ENCODE peak calls at places on chromosomes 2 and 18, in eight cellular contexts. One of them, this sample, is unnamed.

GRCh38 chr18:35923939-35924338 is 48.5 kb upstream of the RMP24 start:
- DNase-seq in uterus: no peak
- DNase-seq in mucosa of gallbladder: no peak
- DNase-seq in A172: no peak
- DNase-seq in T-cell: no peak
- DNase-seq in Daoy: no peak
- DNase-seq in right lobe of liver: no peak
- DNase-seq in epithelial cell of prostate: no peak
- DNase-seq in this sample: no peak

GRCh38 chr2:189076572-189076971 is 102.4 kb downstream of the COL3A1 start:
- DNase-seq in uterus: no peak
- DNase-seq in mucosa of gallbladder: no peak
- DNase-seq in A172: peak
- DNase-seq in T-cell: no peak
- DNase-seq in Daoy: peak
- DNase-seq in right lobe of liver: no peak
- DNase-seq in epithelial cell of prostate: no peak
- DNase-seq in this sample: peak

GRCh38 chr2:47311764-47312503 is 91.0 kb upstream of the MSH2 start:
- DNase-seq in uterus: no peak
- DNase-seq in mucosa of gallbladder: no peak
- DNase-seq in A172: no peak
- DNase-seq in T-cell: no peak
- DNase-seq in Daoy: no peak
- DNase-seq in right lobe of liver: no peak
- DNase-seq in epithelial cell of prostate: no peak
- DNase-seq in this sample: no peak

GRCh38 chr2:96747061-96747460 is 7.2 kb upstream of the LMAN2L start:
- DNase-seq in uterus: no peak
- DNase-seq in mucosa of gallbladder: no peak
- DNase-seq in A172: no peak
- DNase-seq in T-cell: no peak
- DNase-seq in Daoy: no peak
- DNase-seq in right lobe of liver: no peak
- DNase-seq in epithelial cell of prostate: no peak
- DNase-seq in this sample: no peak

GRCh38 chr18:11726556-11726955 is 37.5 kb downstream of the GNAL start:
- DNase-seq in uterus: no peak
- DNase-seq in mucosa of gallbladder: no peak
- DNase-seq in A172: no peak
- DNase-seq in T-cell: no peak
- DNase-seq in Daoy: no peak
- DNase-seq in right lobe of liver: no peak
- DNase-seq in epithelial cell of prostate: peak
- DNase-seq in this sample: no peak

GRCh38 chr2:200252661-200253067 is 53.8 kb upstream of the SPATS2L start:
- DNase-seq in uterus: no peak
- DNase-seq in mucosa of gallbladder: peak
- DNase-seq in A172: no peak
- DNase-seq in T-cell: no peak
- DNase-seq in Daoy: peak
- DNase-seq in right lobe of liver: no peak
- DNase-seq in epithelial cell of prostate: no peak
- DNase-seq in this sample: no peak

GRCh38 chr18:36711813-36712444 is 116.9 kb downstream of the TPGS2 start:
- DNase-seq in uterus: peak
- DNase-seq in mucosa of gallbladder: peak
- DNase-seq in A172: peak
- DNase-seq in T-cell: no peak
- DNase-seq in Daoy: peak
- DNase-seq in right lobe of liver: no peak
- DNase-seq in epithelial cell of prostate: peak
- DNase-seq in this sample: no peak

GRCh38 chr2:231862071-231862470 is 64.1 kb downstream of the NPPC start:
- DNase-seq in uterus: no peak
- DNase-seq in mucosa of gallbladder: no peak
- DNase-seq in A172: no peak
- DNase-seq in T-cell: no peak
- DNase-seq in Daoy: no peak
- DNase-seq in right lobe of liver: no peak
- DNase-seq in epithelial cell of prostate: no peak
- DNase-seq in this sample: no peak

GRCh38 chr2:167462379-167462778 is 574.1 kb downstream of the XIRP2 start:
- DNase-seq in uterus: no peak
- DNase-seq in mucosa of gallbladder: no peak
- DNase-seq in A172: no peak
- DNase-seq in T-cell: no peak
- DNase-seq in Daoy: no peak
- DNase-seq in right lobe of liver: no peak
- DNase-seq in epithelial cell of prostate: no peak
- DNase-seq in this sample: no peak

GRCh38 chr2:231425811-231426703 is 30.5 kb downstream of the B3GNT7 start:
- DNase-seq in uterus: no peak
- DNase-seq in mucosa of gallbladder: no peak
- DNase-seq in A172: peak
- DNase-seq in T-cell: peak
- DNase-seq in Daoy: peak
- DNase-seq in right lobe of liver: no peak
- DNase-seq in epithelial cell of prostate: no peak
- DNase-seq in this sample: no peak

GRCh38 chr2:180682871-180683270 is 297.5 kb upstream of the UBE2E3 start:
- DNase-seq in uterus: no peak
- DNase-seq in mucosa of gallbladder: no peak
- DNase-seq in A172: no peak
- DNase-seq in T-cell: no peak
- DNase-seq in Daoy: no peak
- DNase-seq in right lobe of liver: no peak
- DNase-seq in epithelial cell of prostate: no peak
- DNase-seq in this sample: no peak

GRCh38 chr2:232473467-232473890 is 14.2 kb downstream of the ECEL1 start:
- DNase-seq in uterus: no peak
- DNase-seq in mucosa of gallbladder: no peak
- DNase-seq in A172: no peak
- DNase-seq in T-cell: no peak
- DNase-seq in Daoy: no peak
- DNase-seq in right lobe of liver: no peak
- DNase-seq in epithelial cell of prostate: no peak
- DNase-seq in this sample: no peak

GRCh38 chr2:200377774-200378336 is 71.4 kb downstream of the SPATS2L start:
- DNase-seq in uterus: no peak
- DNase-seq in mucosa of gallbladder: peak
- DNase-seq in A172: no peak
- DNase-seq in T-cell: no peak
- DNase-seq in Daoy: peak
- DNase-seq in right lobe of liver: no peak
- DNase-seq in epithelial cell of prostate: no peak
- DNase-seq in this sample: no peak

GRCh38 chr2:50143822-50144575 is 887.9 kb downstream of the NRXN1 start:
- DNase-seq in uterus: no peak
- DNase-seq in mucosa of gallbladder: peak
- DNase-seq in A172: peak
- DNase-seq in T-cell: no peak
- DNase-seq in Daoy: no peak
- DNase-seq in right lobe of liver: no peak
- DNase-seq in epithelial cell of prostate: no peak
- DNase-seq in this sample: no peak

GRCh38 chr18:76627444-76627843 is 132.4 kb upstream of the ZNF516 start:
- DNase-seq in uterus: no peak
- DNase-seq in mucosa of gallbladder: no peak
- DNase-seq in A172: no peak
- DNase-seq in T-cell: no peak
- DNase-seq in Daoy: no peak
- DNase-seq in right lobe of liver: no peak
- DNase-seq in epithelial cell of prostate: no peak
- DNase-seq in this sample: no peak

GRCh38 chr18:36546028-36546427 is 248.5 kb downstream of the FHOD3 start:
- DNase-seq in uterus: no peak
- DNase-seq in mucosa of gallbladder: no peak
- DNase-seq in A172: no peak
- DNase-seq in T-cell: no peak
- DNase-seq in Daoy: no peak
- DNase-seq in right lobe of liver: no peak
- DNase-seq in epithelial cell of prostate: no peak
- DNase-seq in this sample: no peak

GRCh38 chr2:63059434-63060078 is 8.9 kb downstream of the OTX1 start:
- DNase-seq in uterus: no peak
- DNase-seq in mucosa of gallbladder: no peak
- DNase-seq in A172: no peak
- DNase-seq in T-cell: no peak
- DNase-seq in Daoy: no peak
- DNase-seq in right lobe of liver: no peak
- DNase-seq in epithelial cell of prostate: no peak
- DNase-seq in this sample: no peak

GRCh38 chr2:138059487-138059886 is 95.2 kb downstream of the HNMT start:
- DNase-seq in uterus: no peak
- DNase-seq in mucosa of gallbladder: no peak
- DNase-seq in A172: peak
- DNase-seq in T-cell: no peak
- DNase-seq in Daoy: peak
- DNase-seq in right lobe of liver: no peak
- DNase-seq in epithelial cell of prostate: no peak
- DNase-seq in this sample: no peak

This sample was measured in tibial artery.